ENCODE peak calls at places on chromosomes 12 and 14, in eight cellular contexts. T, I, Z, K, C, R, A and V are unnamed samples.

GRCh38 chr14:51517116-51517515 is 134.6 kb upstream of the FRMD6 start:
- DNase-seq in Z (no peak), A (no peak), I (no peak), T (no peak), K (no peak), R (no peak), C (no peak), V (no peak)

GRCh38 chr12:25313591-25313990 is 62.9 kb upstream of the KRAS start:
- DNase-seq in C (no peak), Z (no peak), I (no peak), R (no peak), T (no peak), A (no peak), K (no peak), V (no peak)

GRCh38 chr14:61460853-61461611 is 139.7 kb downstream of the PRKCH start:
- DNase-seq in I (no peak), R (no peak), Z (no peak), C (peak), K (no peak), A (peak), T (no peak), V (peak)

GRCh38 chr14:75267141-75267601 is 11.5 kb upstream of the FOS start:
- DNase-seq in Z (no peak), I (peak), C (no peak), T (no peak), A (no peak), K (no peak), R (no peak), V (no peak)

GRCh38 chr14:104686624-104687517 is 2.5 kb upstream of the INF2 start:
- DNase-seq in R (no peak), C (no peak), A (no peak), I (no peak), K (peak), T (no peak), Z (no peak), V (peak)

GRCh38 chr12:124231980-124232653 is 62.8 kb upstream of the RFLNA start:
- DNase-seq in I (peak), A (no peak), K (peak), T (no peak), R (no peak), C (peak), Z (no peak), V (no peak)

GRCh38 chr14:47277703-47278102 is 397.7 kb downstream of the MDGA2 start:
- DNase-seq in I (peak), R (no peak), K (no peak), C (no peak), Z (no peak), T (no peak), A (no peak), V (no peak)

GRCh38 chr14:26281280-26281998 is 316.4 kb downstream of the NOVA1 start:
- DNase-seq in R (no peak), K (no peak), C (no peak), T (peak), Z (no peak), I (peak), A (no peak), V (no peak)

GRCh38 chr12:68977909-68978610 is 45.1 kb upstream of the CPM start:
- DNase-seq in K (no peak), R (no peak), C (no peak), Z (no peak), A (no peak), T (no peak), I (no peak), V (no peak)

GRCh38 chr12:66280573-66280972 is 21.7 kb upstream of the HELB start:
- DNase-seq in I (no peak), Z (no peak), A (no peak), T (no peak), K (no peak), R (no peak), C (no peak), V (no peak)

GRCh38 chr14:75340921-75341320 is 62.3 kb downstream of the FOS start:
- DNase-seq in K (peak), T (no peak), I (no peak), A (no peak), R (no peak), Z (no peak), C (no peak), V (no peak)

GRCh38 chr12:108400900-108401480 is 61.9 kb upstream of the CMKLR1 start:
- DNase-seq in R (no peak), Z (no peak), C (no peak), T (no peak), I (no peak), K (no peak), A (no peak), V (no peak)

GRCh38 chr14:52735921-52736489 is 6.0 kb downstream of the STYX start:
- DNase-seq in K (no peak), C (no peak), I (peak), T (no peak), Z (peak), A (no peak), R (no peak), V (no peak)

GRCh38 chr12:51270067-51270846 is at the start of gene SMAGP:
- DNase-seq in I (peak), K (peak), C (peak), Z (peak), T (peak), A (peak), R (peak), V (peak)

GRCh38 chr14:51304956-51305355 is 64.9 kb downstream of the TMX1 start:
- DNase-seq in A (no peak), R (no peak), I (no peak), Z (no peak), T (peak), C (no peak), K (no peak), V (no peak)

GRCh38 chr14:50083467-50084337 is 32.7 kb downstream of the VCPKMT start:
- DNase-seq in R (no peak), A (peak), Z (no peak), K (no peak), T (no peak), I (no peak), C (no peak), V (peak)

GRCh38 chr12:89156862-89157262 is 195.4 kb downstream of the DUSP6 start:
- DNase-seq in T (no peak), K (no peak), Z (no peak), I (no peak), R (no peak), C (no peak), A (no peak), V (no peak)

GRCh38 chr12:29104495-29104894 is 44.6 kb upstream of the FAR2 start:
- DNase-seq in A (no peak), I (no peak), T (no peak), C (no peak), R (no peak), Z (no peak), K (no peak), V (no peak)

GRCh38 chr14:101719708-101720107 is 41.8 kb upstream of the PPP2R5C start:
- DNase-seq in A (no peak), C (no peak), R (no peak), T (no peak), Z (no peak), I (no peak), K (no peak), V (no peak)

GRCh38 chr14:90628825-90629224 is 187.4 kb downstream of the TTC7B start:
- DNase-seq in R (no peak), Z (no peak), K (no peak), I (no peak), A (no peak), T (no peak), C (no peak), V (no peak)

GRCh38 chr12:99436584-99436983 is 211.0 kb upstream of the GARIN6 start:
- DNase-seq in Z (no peak), A (no peak), K (no peak), C (no peak), T (no peak), I (no peak), R (no peak), V (no peak)

GRCh38 chr12:121804417-121805111 is 755 bp downstream of the SETD1B start:
- DNase-seq in A (peak), Z (no peak), T (peak), K (peak), C (peak), R (no peak), I (no peak), V (peak)

GRCh38 chr12:46154221-46154975 is 114.4 kb downstream of the SLC38A1 start:
- DNase-seq in T (no peak), I (peak), C (no peak), Z (no peak), A (no peak), R (no peak), K (no peak), V (no peak)